ENCODE peak calls at places on chromosomes 11 and 22, in four cellular contexts. Q is BJ, D is cardiac fibroblast, W is amniotic stem cell. F is an unnamed sample.

GRCh38 chr11:57276857-57277505 is 39.9 kb upstream of the APLNR start:
- DNase-seq in D (peak), W (no peak), Q (no peak), F (no peak)

GRCh38 chr11:78323356-78323755 is 94.3 kb downstream of the GAB2 start:
- DNase-seq in D (no peak), Q (no peak), W (no peak), F (no peak)

GRCh38 chr22:42895087-42895486 is 38.0 kb upstream of the ARFGAP3 start:
- DNase-seq in D (no peak), Q (no peak), W (no peak), F (no peak)

GRCh38 chr22:20509344-20510047 is 2.1 kb downstream of the MED15 start:
- DNase-seq in W (peak), Q (peak), D (peak), F (peak)

GRCh38 chr11:132114185-132114584 is 743.8 kb downstream of the NTM start:
- DNase-seq in W (no peak), D (peak), Q (no peak), F (peak)

GRCh38 chr11:124583827-124584226 is 14.0 kb downstream of the OR8A1 start:
- DNase-seq in W (no peak), Q (no peak), D (no peak), F (no peak)

GRCh38 chr11:69433741-69434140 is 47.7 kb upstream of the LINC01488 start:
- DNase-seq in D (no peak), W (no peak), Q (no peak), F (no peak)

GRCh38 chr11:10809373-10810199 is 860 bp upstream of the EIF4G2 start:
- DNase-seq in D (peak), Q (peak), W (no peak), F (peak)

GRCh38 chr11:6488831-6489230 is 7.5 kb downstream of the TIMM10B start:
- DNase-seq in Q (no peak), W (no peak), D (no peak), F (no peak)

GRCh38 chr11:122665882-122666281 is 10.4 kb downstream of the UBASH3B start:
- DNase-seq in D (no peak), Q (no peak), W (no peak), F (no peak)

GRCh38 chr11:46512261-46512881 is 81.5 kb downstream of the AMBRA1 start:
- DNase-seq in Q (no peak), W (no peak), D (no peak), F (no peak)

GRCh38 chr22:44372611-44373010 is 59.9 kb upstream of the SHISAL1 start:
- DNase-seq in D (no peak), W (no peak), Q (no peak), F (no peak)

GRCh38 chr11:31804439-31805036 is 6.6 kb downstream of the PAX6 start:
- DNase-seq in Q (no peak), D (no peak), W (no peak), F (no peak)

GRCh38 chr11:10752061-10752460 is 1.0 kb downstream of the CTR9 start:
- DNase-seq in Q (no peak), W (no peak), D (no peak), F (no peak)

GRCh38 chr11:111793863-111794262 is 27.7 kb upstream of the PPP2R1B start:
- DNase-seq in Q (peak), D (peak), W (peak), F (peak)

GRCh38 chr11:71336996-71337772 is 84.8 kb upstream of the SHANK2 start:
- DNase-seq in W (no peak), Q (no peak), D (no peak), F (no peak)

GRCh38 chr11:19281041-19281440 is 40.3 kb upstream of the E2F8 start:
- DNase-seq in D (peak), Q (no peak), W (no peak), F (no peak)

GRCh38 chr11:59144096-59144495 is 1.4 kb downstream of the FAM111A start:
- DNase-seq in W (no peak), Q (no peak), D (no peak), F (no peak)

GRCh38 chr11:45894555-45895247 is 9.2 kb downstream of the MAPK8IP1 start:
- DNase-seq in W (no peak), D (no peak), Q (no peak), F (no peak)